ENCODE peak calls at places on chromosomes 4 and X, in six cellular contexts. L, W, T, V, S and Q are unnamed samples.
A peak's percentile ranks its signal among the peaks of the same experiment; 100 is the strongest.

GRCh38 chr4:113145519-113146291 is 96.3 kb downstream of the ANK2 start:
- DNase-seq in V (no peak), S (no peak), T (no peak), L (no peak), W (no peak), Q (no peak)

GRCh38 chr4:152094851-152095700 is 334.3 kb upstream of the GATB start:
- DNase-seq in S (no peak), T (peak; percentile 79), W (no peak), V (no peak), L (no peak), Q (no peak)

GRCh38 chrX:110000854-110001701 is 1.8 kb upstream of the TMEM164 start:
- DNase-seq in V (no peak), T (no peak), S (no peak), W (no peak), L (no peak), Q (no peak)

GRCh38 chr4:117577686-117578085 is 456.6 kb upstream of the NDST3 start:
- DNase-seq in V (no peak), L (no peak), S (no peak), T (peak; percentile 18), W (no peak), Q (no peak)

GRCh38 chr4:126451237-126451885 is 1136.6 kb downstream of the FAT4 start:
- DNase-seq in S (no peak), L (no peak), T (peak; percentile 14), W (no peak), V (no peak), Q (no peak)

GRCh38 chrX:9182041-9182440 is 148.1 kb upstream of the FAM9B start:
- DNase-seq in V (no peak), S (no peak), W (no peak), T (no peak), L (no peak), Q (no peak)

GRCh38 chr4:18318682-18319410 is 297.3 kb upstream of the LCORL start:
- DNase-seq in T (no peak), S (peak; percentile 32), V (no peak), W (no peak), L (no peak), Q (no peak)

GRCh38 chr4:113760852-113761681 is 471 bp downstream of the CAMK2D start:
- DNase-seq in S (peak; percentile 86), L (peak; percentile 67), T (peak; percentile 73), W (peak; percentile 53), V (peak; percentile 17), Q (no peak)

GRCh38 chr4:4339504-4340085 is 47.3 kb upstream of the NSG1 start:
- DNase-seq in W (no peak), L (no peak), S (peak; percentile 50), T (no peak), V (no peak), Q (no peak)

GRCh38 chrX:129636175-129636681 is 18.5 kb downstream of the APLN start:
- DNase-seq in T (no peak), W (no peak), V (no peak), L (no peak), S (no peak), Q (no peak)

GRCh38 chr4:185015108-185015507 is 3.2 kb upstream of the HELT start:
- DNase-seq in L (no peak), S (no peak), V (no peak), T (no peak), W (no peak), Q (no peak)

GRCh38 chrX:31279359-31279758 is 207.5 kb upstream of the FTHL17 start:
- DNase-seq in T (peak; percentile 12), W (no peak), V (no peak), L (no peak), S (no peak), Q (no peak)